ENCODE peak calls at places on chromosomes 5 and 9, in five cellular contexts. V is GM23338, D is GM12878, H is H1, X is HepG2. J is an unnamed sample.

GRCh38 chr5:18433336-18433735 is 799.1 kb downstream of the TAF11L14 start:
- DNase-seq in V (no peak), D (no peak), H (no peak), X (no peak), J (no peak)

GRCh38 chr9:114102484-114102883 is 3.4 kb upstream of the KIF12 start:
- DNase-seq in V (no peak), D (no peak), H (no peak), X (no peak), J (no peak)

GRCh38 chr9:86352440-86353106 is 1.6 kb downstream of the TUT7 start:
- DNase-seq in V (no peak), D (no peak), H (no peak), X (no peak), J (no peak)

GRCh38 chr5:83964235-83964634 is 243.6 kb upstream of the HAPLN1 start:
- DNase-seq in V (no peak), D (no peak), H (no peak), X (no peak), J (no peak)

GRCh38 chr5:150694638-150695037 is 6.2 kb downstream of the RBM22 start:
- DNase-seq in V (no peak), D (no peak), H (no peak), X (no peak), J (no peak)

GRCh38 chr5:14038341-14038959 is 94.0 kb upstream of the DNAH5 start:
- DNase-seq in V (no peak), D (no peak), H (no peak), X (peak), J (no peak)

GRCh38 chr5:64744914-64745313 is 23.6 kb downstream of the SREK1IP1 start:
- DNase-seq in V (peak), D (no peak), H (no peak), X (no peak), J (no peak)

GRCh38 chr5:15731686-15732085 is 231.7 kb downstream of the FBXL7 start:
- DNase-seq in V (no peak), D (no peak), H (no peak), X (no peak), J (no peak)

GRCh38 chr9:90331826-90332575 is 310.6 kb downstream of the DIRAS2 start:
- DNase-seq in V (no peak), D (no peak), H (no peak), X (no peak), J (no peak)
- TF ChIP-seq CREB1 in V (no peak), D (no peak), H (no peak), X (no peak), J (no peak)

GRCh38 chr5:135344351-135344750 is 54.7 kb downstream of the MACROH2A1 start:
- DNase-seq in V (no peak), D (no peak), H (no peak), X (no peak), J (no peak)
- TF ChIP-seq CREB1 in V (no peak), D (no peak), H (no peak), X (no peak), J (no peak)

GRCh38 chr5:140297283-140297682 is 5.6 kb downstream of the PFDN1 start:
- DNase-seq in V (no peak), D (no peak), H (no peak), X (no peak), J (no peak)

GRCh38 chr5:140299056-140299455 is 3.8 kb downstream of the PFDN1 start:
- DNase-seq in V (no peak), D (no peak), H (no peak), X (no peak), J (no peak)

GRCh38 chr5:140295414-140295813 is 7.5 kb downstream of the PFDN1 start:
- DNase-seq in V (no peak), D (no peak), H (no peak), X (peak), J (no peak)

GRCh38 chr5:140296289-140296688 is 6.6 kb downstream of the PFDN1 start:
- DNase-seq in V (no peak), D (no peak), H (no peak), X (no peak), J (no peak)

DNA sequence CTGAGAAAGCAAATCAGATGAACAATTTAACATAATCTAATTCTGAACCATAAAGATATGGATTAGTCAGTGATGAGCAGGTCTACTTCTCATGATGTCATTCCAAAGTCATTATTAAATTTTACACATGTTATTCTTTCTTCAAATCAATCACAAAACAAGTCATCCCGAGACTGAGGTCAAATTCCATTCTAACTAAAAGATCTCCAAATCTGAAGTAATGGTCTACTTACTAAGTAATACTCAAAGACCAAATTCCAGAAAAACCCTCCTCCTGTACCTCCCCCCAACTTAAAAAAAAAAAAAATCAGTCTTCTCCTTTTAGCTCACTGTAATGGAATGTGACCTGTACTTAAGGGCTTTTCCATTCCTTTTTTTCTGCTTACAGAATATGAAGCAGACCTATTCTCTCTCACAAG is 4.7 kb downstream of the PFDN1 start:
- DNase-seq in V (peak), D (no peak), H (no peak), X (peak), J (no peak)
- TF ChIP-seq CREB1 in V (no peak), D (no peak), H (no peak), X (no peak), J (no peak)

DNA sequence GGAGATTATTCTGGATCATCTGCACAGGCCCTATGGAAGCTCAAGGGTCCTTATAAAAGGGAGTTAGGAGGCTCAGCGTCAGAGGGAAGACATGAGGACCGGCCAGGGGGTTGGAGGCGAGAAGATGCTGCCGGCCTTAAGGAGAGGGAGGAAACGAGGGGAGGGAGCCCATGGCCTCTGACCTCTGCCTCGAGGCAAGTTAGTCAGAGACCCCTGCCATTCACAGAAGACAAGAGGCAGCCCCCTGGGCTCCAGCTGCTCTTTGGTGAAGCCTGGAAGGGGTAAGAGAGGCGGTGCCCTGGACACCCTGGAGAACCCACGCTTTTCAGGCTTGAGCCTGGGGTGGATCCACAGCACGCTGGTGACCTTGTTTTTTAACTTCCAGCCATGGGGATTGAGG is 49.5 kb downstream of the OLFM1 start:
- DNase-seq in V (no peak), D (no peak), H (no peak), X (no peak), J (no peak)
- TF ChIP-seq CREB1 in V (no peak), D (no peak), H (no peak), X (no peak), J (no peak)

J was measured in WTC11.